ENCODE peak calls at places on chromosome 5, in four cellular contexts. T is Caki2; O is NCI-H345; V is stimulated activated CD4-positive, alpha-beta T cell treated with anti-CD3 and anti-CD28 coated beads, Interleukin-2, amount 100 ng/mL, for 48 hours. Z is an unnamed sample.

GRCh38 chr5:98455660-98456059 is 317.8 kb upstream of the RGMB start:
- DNase-seq in T (no peak), O (no peak), V (no peak), Z (no peak)

GRCh38 chr5:134079748-134080581 is 34.5 kb upstream of the TCF7 start:
- DNase-seq in T (no peak), O (no peak), V (no peak), Z (no peak)

GRCh38 chr5:72555871-72556270 is 48.7 kb upstream of the ZNF366 start:
- DNase-seq in T (no peak), O (peak), V (no peak), Z (no peak)

GRCh38 chr5:36222620-36223019 is 19.1 kb downstream of the NADK2 start:
- DNase-seq in T (no peak), O (no peak), V (no peak), Z (no peak)

GRCh38 chr5:1003296-1003937 is 5.2 kb upstream of the NKD2 start:
- DNase-seq in T (peak), O (peak), V (no peak), Z (peak)

GRCh38 chr5:110377411-110378392 is 348.8 kb downstream of the TMEM232 start:
- DNase-seq in T (peak), O (no peak), V (no peak), Z (no peak)

GRCh38 chr5:77181596-77182304 is 28.7 kb upstream of the PDE8B start:
- DNase-seq in T (no peak), O (no peak), V (no peak), Z (no peak)

GRCh38 chr5:170126626-170127025 is 20.9 kb downstream of the FOXI1 start:
- DNase-seq in T (no peak), O (no peak), V (no peak), Z (no peak)

GRCh38 chr5:88834499-88834898 is 48.5 kb downstream of the MEF2C start:
- DNase-seq in T (no peak), O (no peak), V (no peak), Z (no peak)

GRCh38 chr5:171997011-171997410 is 9.4 kb downstream of the FBXW11 start:
- DNase-seq in T (no peak), O (no peak), V (no peak), Z (no peak)

GRCh38 chr5:37490931-37491330 is 111.8 kb downstream of the WDR70 start:
- DNase-seq in T (no peak), O (no peak), V (no peak), Z (no peak)

GRCh38 chr5:156379198-156379597 is 52.2 kb downstream of the SGCD start:
- DNase-seq in T (no peak), O (no peak), V (no peak), Z (no peak)

GRCh38 chr5:79697222-79698164 is 7.9 kb downstream of the CMYA5 start:
- DNase-seq in T (no peak), O (no peak), V (no peak), Z (no peak)

GRCh38 chr5:82855893-82856292 is 221.3 kb downstream of the TMEM167A start:
- DNase-seq in T (no peak), O (no peak), V (no peak), Z (no peak)

GRCh38 chr5:167720676-167721260 is 570.7 kb upstream of the WWC1 start:
- DNase-seq in T (no peak), O (no peak), V (no peak), Z (no peak)

GRCh38 chr5:146400206-146400605 is 46.9 kb upstream of the TCERG1 start:
- DNase-seq in T (no peak), O (no peak), V (no peak), Z (no peak)

GRCh38 chr5:40106847-40107246 is 572.9 kb upstream of the PTGER4 start:
- DNase-seq in T (no peak), O (no peak), V (no peak), Z (no peak)

GRCh38 chr5:85512896-85513295 is 1104.8 kb upstream of the COX7C start:
- DNase-seq in T (no peak), O (no peak), V (no peak), Z (no peak)

GRCh38 chr5:29162297-29162696 is 2031.2 kb upstream of the CDH6 start:
- DNase-seq in T (no peak), O (peak), V (no peak), Z (peak)

GRCh38 chr5:62256161-62257017 is 49.6 kb upstream of the KIF2A start:
- DNase-seq in T (no peak), O (no peak), V (no peak), Z (peak)

GRCh38 chr5:157471709-157472108 is 11.7 kb downstream of the NIPAL4 start:
- DNase-seq in T (peak), O (no peak), V (peak), Z (no peak)

GRCh38 chr5:38519476-38519875 is 37.0 kb downstream of the LIFR start:
- DNase-seq in T (no peak), O (no peak), V (no peak), Z (no peak)

GRCh38 chr5:96113170-96113939 is 151.7 kb upstream of the ELL2 start:
- DNase-seq in T (no peak), O (no peak), V (no peak), Z (no peak)

GRCh38 chr5:159171274-159171673 is 38.1 kb downstream of the RNF145 start:
- DNase-seq in T (no peak), O (no peak), V (no peak), Z (no peak)

GRCh38 chr5:138438724-138439536 is at the start of gene REEP2:
- DNase-seq in T (peak), O (peak), V (peak), Z (peak)

GRCh38 chr5:142734904-142735190 is 35.3 kb upstream of the ARHGAP26 start:
- DNase-seq in T (no peak), O (no peak), V (no peak), Z (no peak)

Z was measured in NCI-H510A treated with DMSO at 0.1 percent for 48 hours.